ENCODE peak calls at places on chromosomes 7 and 10, in eight cellular contexts. Q is omental fat pad, D is sigmoid colon, F is heart left ventricle, N is chondrocyte, L is fibroblast of the aortic adventitia, W is lower lobe of right lung, J is PC-3. C is an unnamed sample.

GRCh38 chr10:78657622-78658165 is 411.1 kb upstream of the ZMIZ1 start:
- DNase-seq in Q (peak), D (peak), F (peak), N (no peak), L (peak), W (peak), J (peak), C (peak)

GRCh38 chr10:12907651-12908050 is 93.9 kb downstream of the CCDC3 start:
- DNase-seq in Q (no peak), D (no peak), F (no peak), N (no peak), L (peak), W (no peak), J (no peak), C (no peak)

GRCh38 chr7:36949711-36950600 is 225.7 kb upstream of the AOAH start:
- DNase-seq in Q (no peak), D (peak), F (no peak), N (no peak), L (no peak), W (no peak), J (peak), C (peak)

GRCh38 chr10:65950075-65950474 is 975.8 kb upstream of the LRRTM3 start:
- DNase-seq in Q (no peak), D (no peak), F (no peak), N (no peak), L (no peak), W (no peak), J (peak), C (no peak)

GRCh38 chr7:18610331-18610948 is 114.9 kb downstream of the HDAC9 start:
- DNase-seq in Q (no peak), D (no peak), F (no peak), N (no peak), L (peak), W (no peak), J (peak), C (no peak)

GRCh38 chr10:96896884-96897589 is 64.9 kb downstream of the LCOR start:
- DNase-seq in Q (no peak), D (no peak), F (no peak), N (no peak), L (no peak), W (no peak), J (no peak), C (no peak)

GRCh38 chr7:80740778-80741545 is 102.5 kb downstream of the CD36 start:
- DNase-seq in Q (no peak), D (no peak), F (no peak), N (no peak), L (peak), W (no peak), J (peak), C (no peak)

GRCh38 chr10:18571076-18571475 is 80.3 kb downstream of the NSUN6 start:
- DNase-seq in Q (no peak), D (no peak), F (no peak), N (no peak), L (no peak), W (no peak), J (no peak), C (no peak)

GRCh38 chr7:21542891-21543527 is at the start of gene DNAH11:
- DNase-seq in Q (no peak), D (peak), F (peak), N (no peak), L (no peak), W (peak), J (peak), C (no peak)

GRCh38 chr7:151601521-151602305 is 82.0 kb upstream of the RHEB start:
- DNase-seq in Q (no peak), D (no peak), F (no peak), N (no peak), L (no peak), W (no peak), J (no peak), C (no peak)

GRCh38 chr10:51915031-51915542 is 215.7 kb upstream of the CSTF2T start:
- DNase-seq in Q (no peak), D (no peak), F (no peak), N (no peak), L (peak), W (no peak), J (no peak), C (no peak)

GRCh38 chr7:92758796-92759431 is 77.5 kb downstream of the CDK6 start:
- DNase-seq in Q (no peak), D (no peak), F (no peak), N (no peak), L (no peak), W (no peak), J (no peak), C (no peak)

GRCh38 chr10:103397191-103397825 is 882 bp downstream of the PDCD11 start:
- DNase-seq in Q (no peak), D (no peak), F (no peak), N (no peak), L (no peak), W (no peak), J (no peak), C (no peak)

GRCh38 chr10:89518876-89519842 is 16.2 kb downstream of the SLC16A12 start:
- DNase-seq in Q (no peak), D (peak), F (peak), N (no peak), L (peak), W (no peak), J (peak), C (no peak)

GRCh38 chr10:124671486-124672075 is 72.6 kb downstream of the FAM53B start:
- DNase-seq in Q (no peak), D (peak), F (peak), N (no peak), L (peak), W (peak), J (peak), C (no peak)

GRCh38 chr10:11262210-11263038 is 244.8 kb downstream of the CELF2 start:
- DNase-seq in Q (no peak), D (no peak), F (no peak), N (no peak), L (no peak), W (no peak), J (no peak), C (no peak)

GRCh38 chr10:33519130-33519860 is 184.8 kb upstream of the NRP1 start:
- DNase-seq in Q (no peak), D (no peak), F (no peak), N (no peak), L (no peak), W (no peak), J (no peak), C (no peak)

GRCh38 chr7:98733036-98733435 is 116.0 kb downstream of the NPTX2 start:
- DNase-seq in Q (no peak), D (no peak), F (no peak), N (no peak), L (peak), W (no peak), J (peak), C (no peak)

GRCh38 chr10:126012485-126012884 is 116.1 kb downstream of the FANK1 start:
- DNase-seq in Q (no peak), D (no peak), F (no peak), N (no peak), L (no peak), W (no peak), J (peak), C (no peak)

GRCh38 chr7:100469227-100470044 is 5.4 kb upstream of the SPACDR start:
- DNase-seq in Q (peak), D (peak), F (peak), N (no peak), L (peak), W (peak), J (peak), C (peak)

GRCh38 chr10:93680414-93681047 is 21.9 kb downstream of the FRA10AC1 start:
- DNase-seq in Q (no peak), D (no peak), F (no peak), N (no peak), L (peak), W (no peak), J (peak), C (no peak)
- TF ChIP-seq CTCF in Q (no peak), D (no peak), F (peak), N (peak), L (peak), W (no peak), J (peak), C (peak)

GRCh38 chr7:110590415-110590814 is 500.5 kb upstream of the LRRN3 start:
- DNase-seq in Q (no peak), D (no peak), F (no peak), N (no peak), L (no peak), W (peak), J (peak), C (no peak)

GRCh38 chr7:110592557-110592956 is 498.4 kb upstream of the LRRN3 start:
- DNase-seq in Q (no peak), D (no peak), F (no peak), N (no peak), L (no peak), W (no peak), J (no peak), C (no peak)

GRCh38 chr7:110591341-110591740 is 499.6 kb upstream of the LRRN3 start:
- DNase-seq in Q (no peak), D (no peak), F (no peak), N (no peak), L (no peak), W (no peak), J (no peak), C (no peak)

GRCh38 chr7:110587294-110587693 is 503.6 kb upstream of the LRRN3 start:
- DNase-seq in Q (no peak), D (no peak), F (no peak), N (no peak), L (no peak), W (no peak), J (no peak), C (no peak)
- TF ChIP-seq CTCF in Q (no peak), D (no peak), F (no peak), N (no peak), L (no peak), W (no peak), J (no peak), C (no peak)

GRCh38 chr7:108000875-108001758 is 1.8 kb downstream of the LAMB1 start:
- DNase-seq in Q (no peak), D (peak), F (peak), N (no peak), L (peak), W (peak), J (peak), C (no peak)
- TF ChIP-seq CTCF in Q (no peak), D (no peak), F (peak), N (peak), L (no peak), W (no peak), J (peak), C (no peak)

DNA sequence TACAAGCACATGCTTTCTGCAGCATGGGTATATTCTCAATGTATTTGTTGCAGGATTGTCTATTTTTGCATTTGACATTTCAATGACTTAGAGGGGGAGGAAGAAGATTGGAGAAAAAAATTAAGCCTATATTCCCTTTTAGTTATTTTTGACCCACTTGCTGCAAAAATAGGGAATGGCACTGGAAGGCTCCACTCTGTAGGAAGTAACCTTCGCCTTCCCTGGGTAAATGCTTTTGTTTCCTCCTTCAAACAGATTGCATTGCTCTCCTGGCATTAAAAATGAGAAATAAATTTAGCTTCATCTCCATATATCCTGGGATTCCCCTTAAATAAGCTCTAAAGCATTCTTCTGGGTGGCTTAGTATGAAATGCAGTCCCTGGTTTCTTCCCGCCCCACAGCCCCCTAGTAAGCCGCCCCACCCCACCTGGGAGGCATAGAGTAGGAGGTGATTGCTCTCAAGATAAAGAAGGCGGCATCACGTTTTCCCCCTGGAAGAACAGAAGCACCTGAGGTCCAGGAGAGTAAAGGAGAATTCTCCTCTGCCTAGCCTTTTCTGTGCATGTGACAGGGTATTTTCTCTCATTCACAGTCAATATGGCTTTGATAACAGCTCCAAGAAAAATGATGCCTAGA is 59.7 kb downstream of the FAM171A1 start:
- DNase-seq in Q (no peak), D (no peak), F (no peak), N (no peak), L (no peak), W (no peak), J (no peak), C (no peak)
- TF ChIP-seq CTCF in Q (no peak), D (no peak), F (no peak), N (no peak), L (no peak), W (no peak), J (no peak), C (no peak)

DNA sequence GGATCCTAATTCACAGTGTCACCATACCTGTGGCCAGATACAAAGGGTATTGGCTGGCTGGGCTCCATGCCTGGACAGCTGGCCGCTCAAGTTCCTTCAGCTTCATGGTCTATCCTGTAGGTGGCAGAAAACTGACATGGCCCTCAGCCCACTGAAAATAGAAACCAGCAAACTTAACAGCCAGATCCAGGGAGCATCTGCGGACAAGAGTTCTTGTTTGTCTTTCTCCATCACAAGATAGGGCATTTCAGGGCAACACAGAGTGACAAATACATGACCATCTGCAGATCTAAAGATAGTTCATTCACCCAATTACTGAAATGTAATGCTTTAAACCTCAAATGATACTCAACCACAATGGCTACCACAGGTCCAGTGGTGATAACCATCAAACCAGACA is 2.8 kb downstream of the SEC31B start:
- DNase-seq in Q (no peak), D (no peak), F (no peak), N (no peak), L (no peak), W (no peak), J (no peak), C (no peak)
- TF ChIP-seq CTCF in Q (no peak), D (no peak), F (no peak), N (peak), L (no peak), W (no peak), J (peak), C (no peak)

C was measured in LNCaP clone FGC.